ENCODE peak calls at places on chromosome 6, in ten cellular contexts. B is H9, H is hepatocyte, M is WERI-Rb-1, N is GM13977, A is HFF-Myc, V is MCF 10A, D is epithelial cell of esophagus, X is nephron progenitor cell, O is astrocyte. Q is an unnamed sample.

GRCh38 chr6:137775192-137775591 is 91.9 kb upstream of the TNFAIP3 start:
- DNase-seq in B (no peak), H (no peak), M (no peak), N (no peak), A (no peak), V (no peak), D (peak), X (no peak), O (no peak), Q (no peak)

GRCh38 chr6:7404546-7404945 is 14.9 kb downstream of the RIOK1 start:
- DNase-seq in B (no peak), H (no peak), M (no peak), N (no peak), A (no peak), V (no peak), D (no peak), X (no peak), O (no peak), Q (no peak)

GRCh38 chr6:28349344-28349891 is 329 bp upstream of the ZKSCAN3 start:
- DNase-seq in B (no peak), H (no peak), M (no peak), N (no peak), A (no peak), V (no peak), D (no peak), X (no peak), O (no peak), Q (no peak)

GRCh38 chr6:72246926-72247325 is 360.6 kb downstream of the RIMS1 start:
- DNase-seq in B (peak), H (peak), M (peak), N (no peak), A (no peak), V (no peak), D (peak), X (no peak), O (no peak), Q (no peak)

GRCh38 chr6:96826865-96827264 is 10.4 kb downstream of the GPR63 start:
- DNase-seq in B (no peak), H (no peak), M (no peak), N (no peak), A (no peak), V (no peak), D (no peak), X (no peak), O (no peak), Q (no peak)

GRCh38 chr6:32401564-32401963 is 5.4 kb downstream of the BTNL2 start:
- DNase-seq in B (no peak), H (no peak), M (no peak), N (no peak), A (no peak), V (no peak), D (no peak), X (no peak), O (no peak), Q (no peak)

GRCh38 chr6:167552961-167553360 is 228.1 kb downstream of the TTLL2 start:
- DNase-seq in B (no peak), H (no peak), M (no peak), N (no peak), A (no peak), V (no peak), D (no peak), X (no peak), O (no peak), Q (no peak)

GRCh38 chr6:150090328-150090727 is 21.4 kb upstream of the ULBP3 start:
- DNase-seq in B (no peak), H (no peak), M (no peak), N (no peak), A (no peak), V (no peak), D (no peak), X (no peak), O (no peak), Q (no peak)

GRCh38 chr6:138403324-138403800 is 661 bp upstream of the HEBP2 start:
- DNase-seq in B (peak), H (peak), M (peak), N (peak), A (no peak), V (no peak), D (no peak), X (peak), O (no peak), Q (no peak)

GRCh38 chr6:106981901-106982300 is 7.4 kb upstream of the CD24 start:
- DNase-seq in B (no peak), H (no peak), M (no peak), N (no peak), A (peak), V (no peak), D (no peak), X (no peak), O (no peak), Q (peak)

GRCh38 chr6:35415065-35415880 is 36.9 kb upstream of the FANCE start:
- DNase-seq in B (peak), H (peak), M (peak), N (peak), A (no peak), V (peak), D (peak), X (peak), O (peak), Q (peak)

DNA sequence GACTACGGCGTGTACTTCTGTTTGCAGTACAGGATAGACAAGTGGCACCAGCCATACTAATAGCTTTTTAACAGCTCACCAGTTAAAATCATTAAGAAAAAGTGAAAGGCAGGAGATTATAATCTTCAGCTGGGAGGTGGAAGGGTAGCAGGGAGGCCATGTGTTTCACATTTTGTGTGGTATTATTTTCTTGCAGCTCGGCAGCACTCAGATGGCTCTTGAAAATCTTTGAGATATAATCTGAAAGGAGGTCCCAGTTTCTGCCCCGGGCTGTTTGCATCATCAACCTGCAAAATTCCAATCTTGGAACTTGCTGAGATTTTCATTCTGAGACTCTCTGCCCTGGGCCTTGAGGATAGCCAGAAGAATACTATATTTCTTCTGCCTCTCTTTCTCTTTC is 87.5 kb upstream of the HDAC2 start:
- DNase-seq in B (no peak), H (no peak), M (no peak), N (no peak), A (no peak), V (no peak), D (no peak), X (no peak), O (no peak), Q (no peak)
- TF ChIP-seq CTCF in B (no peak), H (no peak), M (no peak), N (no peak), A (no peak), V (no peak), D (no peak), X (no peak), O (no peak), Q (no peak)

DNA sequence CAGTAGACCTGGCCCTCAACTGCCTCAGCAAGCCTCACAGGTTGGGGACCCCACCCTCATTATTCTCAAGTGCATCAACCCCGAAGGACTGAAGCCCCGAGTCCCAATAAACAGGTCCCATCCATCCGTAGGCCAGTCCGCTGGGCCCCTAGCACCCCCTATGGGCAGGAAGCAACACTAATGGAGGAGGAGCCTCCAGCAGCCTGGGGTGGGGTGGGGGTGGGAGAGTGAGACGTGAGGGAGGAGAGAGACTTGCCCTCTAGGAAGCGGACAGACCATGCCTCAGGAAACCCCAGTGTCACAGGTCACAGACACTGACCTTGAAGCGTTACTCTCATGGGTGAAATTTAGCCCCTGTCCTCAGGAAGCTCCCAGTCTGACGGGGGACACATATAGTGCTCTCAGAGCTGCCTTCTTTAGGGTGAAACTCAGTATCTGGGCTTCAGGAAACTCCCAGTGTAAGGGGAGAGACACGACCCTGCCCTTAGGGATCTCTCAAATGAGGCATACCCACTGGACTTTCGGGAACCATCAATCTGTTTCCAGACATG is 125.9 kb downstream of the MRPL14 start:
- DNase-seq in B (peak), H (peak), M (peak), N (peak), A (no peak), V (peak), D (peak), X (no peak), O (no peak), Q (no peak)
- TF ChIP-seq CTCF in B (peak), H (peak), M (peak), N (peak), A (peak), V (peak), D (peak), X (no peak), O (peak), Q (peak)

DNA sequence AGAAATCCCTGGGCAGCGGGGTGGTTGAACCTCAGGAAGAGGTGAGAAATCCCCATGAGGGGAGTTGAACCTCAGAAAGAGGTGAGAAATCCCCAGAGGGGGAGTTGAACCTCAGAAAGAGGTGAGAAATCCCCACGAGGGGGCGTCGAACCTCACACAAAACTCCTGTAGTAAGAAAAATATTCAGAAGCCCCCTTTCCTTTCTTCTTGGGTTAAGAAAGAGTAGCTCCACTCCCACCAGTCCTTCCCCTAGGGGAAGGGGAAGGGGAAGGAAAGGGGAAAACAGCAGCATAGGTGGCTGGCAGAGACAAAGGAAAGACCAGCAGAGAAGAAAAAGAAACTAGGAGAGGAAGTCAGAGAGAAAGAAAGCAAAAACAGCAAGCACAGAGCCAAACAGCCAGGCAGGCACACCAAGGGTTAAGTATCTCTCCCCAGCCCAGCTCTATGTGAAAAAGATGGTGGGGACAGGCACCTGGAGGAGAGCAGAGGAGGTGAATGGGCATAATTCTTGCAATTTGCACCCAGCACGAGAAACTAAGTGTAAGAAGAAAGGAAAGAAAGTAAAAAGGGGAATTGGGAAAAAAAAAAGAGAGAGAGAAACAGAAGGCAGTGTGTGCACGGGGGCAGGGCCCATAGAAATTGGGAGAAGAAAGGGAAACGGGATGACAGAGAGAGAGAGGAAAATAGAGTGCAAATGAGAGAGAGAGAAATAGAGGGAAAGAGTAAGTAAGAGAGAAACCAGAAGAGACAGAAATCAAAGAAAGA is 88.2 kb downstream of the PLG start:
- DNase-seq in B (peak), H (no peak), M (no peak), N (no peak), A (no peak), V (no peak), D (no peak), X (peak), O (no peak), Q (no peak)
- TF ChIP-seq CTCF in B (peak), H (no peak), M (no peak), N (no peak), A (no peak), V (no peak), D (no peak), X (peak), O (no peak), Q (no peak)

GRCh38 chr6:33570806-33571636 is 9.1 kb downstream of the BAK1 start:
- DNase-seq in B (peak), H (peak), M (peak), N (peak), A (peak), V (peak), D (peak), X (peak), O (peak), Q (peak)
- TF ChIP-seq CTCF in B (peak), H (no peak), M (no peak), N (no peak), A (no peak), V (no peak), D (no peak), X (no peak), O (no peak), Q (no peak)

GRCh38 chr6:13378669-13379590 is 50.6 kb upstream of the TBC1D7 start:
- DNase-seq in B (peak), H (peak), M (peak), N (no peak), A (no peak), V (peak), D (no peak), X (no peak), O (no peak), Q (no peak)
- TF ChIP-seq CTCF in B (peak), H (no peak), M (peak), N (no peak), A (no peak), V (no peak), D (no peak), X (no peak), O (no peak), Q (no peak)

DNA sequence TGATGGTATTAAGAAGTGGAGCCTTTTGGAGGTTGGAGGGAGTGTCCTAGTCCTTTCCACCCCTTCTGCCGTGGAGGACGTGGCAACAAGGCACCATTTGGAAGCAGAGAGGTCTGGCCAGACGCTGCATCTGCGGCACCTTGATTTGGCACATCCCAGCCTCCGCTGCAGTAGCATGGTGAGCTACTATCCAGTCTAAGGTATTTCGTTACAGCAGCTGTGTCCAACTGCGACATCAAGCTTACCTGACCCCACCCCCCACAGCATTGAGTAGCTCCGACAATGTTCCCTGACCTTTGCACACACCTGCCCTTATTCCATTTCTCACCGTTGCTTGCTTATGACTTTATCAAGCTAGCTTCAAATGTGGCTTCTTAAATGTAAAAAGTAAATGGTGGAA is 29.8 kb upstream of the SYNJ2 start:
- DNase-seq in B (no peak), H (peak), M (no peak), N (no peak), A (no peak), V (no peak), D (no peak), X (no peak), O (no peak), Q (no peak)
- TF ChIP-seq CTCF in B (no peak), H (no peak), M (no peak), N (no peak), A (no peak), V (no peak), D (no peak), X (no peak), O (no peak), Q (no peak)

GRCh38 chr6:3402310-3403243 is 54.3 kb downstream of the SLC22A23 start:
- DNase-seq in B (no peak), H (no peak), M (no peak), N (no peak), A (no peak), V (peak), D (peak), X (no peak), O (no peak), Q (no peak)
- TF ChIP-seq CTCF in B (no peak), H (no peak), M (no peak), N (no peak), A (no peak), V (peak), D (peak), X (no peak), O (no peak), Q (no peak)

Q was measured in HFFc6.